ENCODE peak calls at places on chromosome 3, in eight cellular contexts. One of them, this sample, is unnamed.

GRCh38 chr3:184229424-184230080 is at the start of gene VWA5B2:
- DNase-seq in RWPE1: peak; percentile 66
- DNase-seq in stimulated activated CD8-positive, alpha-beta memory T cell treated with anti-CD3 and anti-CD28 coated beads, Interleukin-15, amount 100 ng/mL, for 24 hours: peak; percentile 44
- DNase-seq in A172: peak; percentile 42
- DNase-seq in T-cell: peak; percentile 72
- DNase-seq in T-helper 17 cell: peak; percentile 60
- DNase-seq in NCI-H774: peak; percentile 94
- DNase-seq in tibial artery: no peak
- DNase-seq in this sample: peak; percentile 60

GRCh38 chr3:86988235-86988634 is 2.7 kb downstream of the VGLL3 start:
- DNase-seq in tibial artery: no peak
- DNase-seq in T-cell: no peak
- DNase-seq in A172: no peak
- DNase-seq in stimulated activated CD8-positive, alpha-beta memory T cell treated with anti-CD3 and anti-CD28 coated beads, Interleukin-15, amount 100 ng/mL, for 24 hours: no peak
- DNase-seq in NCI-H774: no peak
- DNase-seq in T-helper 17 cell: no peak
- DNase-seq in RWPE1: peak; percentile 21
- DNase-seq in this sample: no peak

GRCh38 chr3:181709537-181710279 is 2.0 kb upstream of the SOX2 start:
- DNase-seq in stimulated activated CD8-positive, alpha-beta memory T cell treated with anti-CD3 and anti-CD28 coated beads, Interleukin-15, amount 100 ng/mL, for 24 hours: peak; percentile 44
- DNase-seq in A172: peak; percentile 52
- DNase-seq in T-cell: peak; percentile 30
- DNase-seq in NCI-H774: peak; percentile 84
- DNase-seq in T-helper 17 cell: peak; percentile 30
- DNase-seq in RWPE1: peak; percentile 42
- DNase-seq in tibial artery: peak; percentile 44
- DNase-seq in this sample: no peak

GRCh38 chr3:49358884-49359225 is 702 bp upstream of the GPX1 start:
- DNase-seq in A172: no peak
- DNase-seq in RWPE1: no peak
- DNase-seq in stimulated activated CD8-positive, alpha-beta memory T cell treated with anti-CD3 and anti-CD28 coated beads, Interleukin-15, amount 100 ng/mL, for 24 hours: no peak
- DNase-seq in NCI-H774: no peak
- DNase-seq in T-helper 17 cell: no peak
- DNase-seq in T-cell: no peak
- DNase-seq in tibial artery: no peak
- DNase-seq in this sample: no peak

GRCh38 chr3:187743195-187744141 is 1.8 kb downstream of the BCL6 start:
- DNase-seq in A172: peak; percentile 26
- DNase-seq in T-helper 17 cell: peak; percentile 27
- DNase-seq in T-cell: peak; percentile 50
- DNase-seq in stimulated activated CD8-positive, alpha-beta memory T cell treated with anti-CD3 and anti-CD28 coated beads, Interleukin-15, amount 100 ng/mL, for 24 hours: no peak
- DNase-seq in tibial artery: peak; percentile 76
- DNase-seq in RWPE1: peak; percentile 20
- DNase-seq in NCI-H774: peak; percentile 33
- DNase-seq in this sample: peak; percentile 61

GRCh38 chr3:6844723-6845122 is 16.2 kb upstream of the GRM7 start:
- DNase-seq in RWPE1: no peak
- DNase-seq in NCI-H774: no peak
- DNase-seq in A172: no peak
- DNase-seq in T-helper 17 cell: no peak
- DNase-seq in stimulated activated CD8-positive, alpha-beta memory T cell treated with anti-CD3 and anti-CD28 coated beads, Interleukin-15, amount 100 ng/mL, for 24 hours: no peak
- DNase-seq in tibial artery: no peak
- DNase-seq in T-cell: no peak
- DNase-seq in this sample: no peak

GRCh38 chr3:11367116-11367781 is 95.1 kb downstream of the ATG7 start:
- DNase-seq in tibial artery: peak; percentile 70
- DNase-seq in A172: no peak
- DNase-seq in NCI-H774: no peak
- DNase-seq in RWPE1: no peak
- DNase-seq in stimulated activated CD8-positive, alpha-beta memory T cell treated with anti-CD3 and anti-CD28 coated beads, Interleukin-15, amount 100 ng/mL, for 24 hours: no peak
- DNase-seq in T-helper 17 cell: no peak
- DNase-seq in T-cell: no peak
- DNase-seq in this sample: no peak

GRCh38 chr3:59831394-59831793 is 781.6 kb upstream of the CFAP20DC start:
- DNase-seq in stimulated activated CD8-positive, alpha-beta memory T cell treated with anti-CD3 and anti-CD28 coated beads, Interleukin-15, amount 100 ng/mL, for 24 hours: no peak
- DNase-seq in T-helper 17 cell: no peak
- DNase-seq in RWPE1: no peak
- DNase-seq in tibial artery: no peak
- DNase-seq in T-cell: no peak
- DNase-seq in NCI-H774: no peak
- DNase-seq in A172: no peak
- DNase-seq in this sample: no peak

GRCh38 chr3:10546181-10546624 is 40.8 kb upstream of the ATP2B2 start:
- DNase-seq in stimulated activated CD8-positive, alpha-beta memory T cell treated with anti-CD3 and anti-CD28 coated beads, Interleukin-15, amount 100 ng/mL, for 24 hours: no peak
- DNase-seq in A172: no peak
- DNase-seq in tibial artery: no peak
- DNase-seq in RWPE1: no peak
- DNase-seq in T-helper 17 cell: no peak
- DNase-seq in T-cell: no peak
- DNase-seq in NCI-H774: no peak
- DNase-seq in this sample: no peak

GRCh38 chr3:94036909-94037507 is 8.6 kb upstream of the STX19 start:
- DNase-seq in A172: peak; percentile 74
- DNase-seq in T-cell: no peak
- DNase-seq in T-helper 17 cell: no peak
- DNase-seq in stimulated activated CD8-positive, alpha-beta memory T cell treated with anti-CD3 and anti-CD28 coated beads, Interleukin-15, amount 100 ng/mL, for 24 hours: no peak
- DNase-seq in tibial artery: no peak
- DNase-seq in NCI-H774: no peak
- DNase-seq in RWPE1: peak; percentile 30
- DNase-seq in this sample: no peak

GRCh38 chr3:174168538-174169254 is 690.4 kb upstream of the NAALADL2 start:
- DNase-seq in RWPE1: no peak
- DNase-seq in T-helper 17 cell: no peak
- DNase-seq in tibial artery: no peak
- DNase-seq in T-cell: no peak
- DNase-seq in A172: no peak
- DNase-seq in stimulated activated CD8-positive, alpha-beta memory T cell treated with anti-CD3 and anti-CD28 coated beads, Interleukin-15, amount 100 ng/mL, for 24 hours: no peak
- DNase-seq in NCI-H774: peak; percentile 15
- DNase-seq in this sample: no peak

GRCh38 chr3:155270063-155270462 is 23.4 kb downstream of the STRIT1 start:
- DNase-seq in T-cell: no peak
- DNase-seq in A172: no peak
- DNase-seq in RWPE1: peak; percentile 26
- DNase-seq in NCI-H774: no peak
- DNase-seq in T-helper 17 cell: no peak
- DNase-seq in stimulated activated CD8-positive, alpha-beta memory T cell treated with anti-CD3 and anti-CD28 coated beads, Interleukin-15, amount 100 ng/mL, for 24 hours: no peak
- DNase-seq in tibial artery: no peak
- DNase-seq in this sample: no peak

This sample was measured in activated T-helper 9 cell treated with anti-CD3 and anti-CD28 coated beads, Interleukin-2, amount 50 U/mL, for 16 hours.